ENCODE peak calls at places on chromosome 9, in six cellular contexts. One of them, this sample, is unnamed.

GRCh38 chr9:35619800-35620158 is 1.6 kb upstream of the CD72 start:
- DNase-seq in nephron progenitor cell: no peak
- DNase-seq in left ventricle myocardium inferior: no peak
- DNase-seq in foreskin fibroblast: no peak
- DNase-seq in endothelial cell: no peak
- DNase-seq in uterus: no peak
- DNase-seq in this sample: no peak

GRCh38 chr9:28668158-28668557 is 1094.9 kb upstream of the C9orf72 start:
- DNase-seq in uterus: no peak
- DNase-seq in nephron progenitor cell: no peak
- DNase-seq in foreskin fibroblast: no peak
- DNase-seq in endothelial cell: no peak
- DNase-seq in left ventricle myocardium inferior: no peak
- DNase-seq in this sample: no peak

GRCh38 chr9:134365791-134366222 is 39.6 kb downstream of the RXRA start:
- DNase-seq in endothelial cell: no peak
- DNase-seq in foreskin fibroblast: no peak
- DNase-seq in left ventricle myocardium inferior: peak; percentile 80
- DNase-seq in nephron progenitor cell: peak; percentile 48
- DNase-seq in uterus: peak; percentile 87
- DNase-seq in this sample: no peak

GRCh38 chr9:27548055-27548741 is 18.6 kb upstream of the MOB3B start:
- DNase-seq in left ventricle myocardium inferior: no peak
- DNase-seq in endothelial cell: no peak
- DNase-seq in nephron progenitor cell: no peak
- DNase-seq in uterus: no peak
- DNase-seq in foreskin fibroblast: no peak
- DNase-seq in this sample: no peak

GRCh38 chr9:137149942-137150484 is 11.1 kb downstream of the GRIN1 start:
- DNase-seq in foreskin fibroblast: no peak
- DNase-seq in uterus: no peak
- DNase-seq in endothelial cell: no peak
- DNase-seq in nephron progenitor cell: no peak
- DNase-seq in left ventricle myocardium inferior: no peak
- DNase-seq in this sample: no peak

GRCh38 chr9:136597141-136597885 is 51.5 kb upstream of the NOTCH1 start:
- DNase-seq in uterus: no peak
- DNase-seq in foreskin fibroblast: no peak
- DNase-seq in endothelial cell: no peak
- DNase-seq in nephron progenitor cell: no peak
- DNase-seq in left ventricle myocardium inferior: no peak
- DNase-seq in this sample: peak; percentile 51

GRCh38 chr9:91515074-91515687 is 91.5 kb upstream of the NFIL3 start:
- DNase-seq in left ventricle myocardium inferior: peak; percentile 24
- DNase-seq in uterus: peak; percentile 76
- DNase-seq in foreskin fibroblast: peak; percentile 87
- DNase-seq in endothelial cell: no peak
- DNase-seq in nephron progenitor cell: no peak
- DNase-seq in this sample: no peak

GRCh38 chr9:17342696-17343095 is 207.9 kb downstream of the CNTLN start:
- DNase-seq in left ventricle myocardium inferior: no peak
- DNase-seq in uterus: no peak
- DNase-seq in nephron progenitor cell: no peak
- DNase-seq in endothelial cell: no peak
- DNase-seq in foreskin fibroblast: no peak
- DNase-seq in this sample: no peak

DNA sequence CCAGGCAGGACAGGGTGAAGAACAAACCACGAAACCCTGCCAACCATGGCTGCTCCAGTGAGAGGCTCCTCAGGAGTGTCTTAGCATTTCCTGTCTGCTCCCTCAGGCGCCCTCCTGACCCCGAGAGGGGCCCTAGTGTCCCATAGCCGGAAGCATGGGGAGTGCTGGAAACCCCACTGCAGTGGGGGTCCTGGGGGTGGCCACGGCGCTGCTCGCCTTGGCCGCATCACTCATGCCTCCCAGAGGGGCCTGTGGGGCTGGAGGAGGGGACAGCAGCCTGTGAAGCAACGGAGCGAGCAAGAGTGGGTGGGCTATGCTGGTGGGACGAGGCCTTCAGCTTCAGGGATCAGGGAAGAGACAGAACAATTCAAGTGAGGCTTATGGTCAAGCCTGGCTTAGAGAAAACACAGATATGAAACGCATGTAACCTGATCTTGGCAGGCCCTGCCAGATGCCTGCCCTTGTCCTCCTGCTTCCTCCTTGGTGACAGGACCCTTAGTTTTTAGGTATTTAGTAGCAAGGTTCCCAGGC is 219.1 kb downstream of the FANCC start:
- DNase-seq in uterus: no peak
- DNase-seq in nephron progenitor cell: peak; percentile 38
- DNase-seq in foreskin fibroblast: no peak
- DNase-seq in endothelial cell: no peak
- DNase-seq in left ventricle myocardium inferior: no peak
- DNase-seq in this sample: no peak
- TF ChIP-seq CTCF in uterus: no peak
- TF ChIP-seq CTCF in nephron progenitor cell: no peak
- TF ChIP-seq CTCF in foreskin fibroblast: no peak
- TF ChIP-seq CTCF in endothelial cell: no peak
- TF ChIP-seq CTCF in left ventricle myocardium inferior: no peak
- TF ChIP-seq CTCF in this sample: no peak

GRCh38 chr9:87285183-87285582 is 212.5 kb upstream of the DAPK1 start:
- DNase-seq in nephron progenitor cell: no peak
- DNase-seq in left ventricle myocardium inferior: no peak
- DNase-seq in uterus: no peak
- DNase-seq in endothelial cell: no peak
- DNase-seq in foreskin fibroblast: no peak
- DNase-seq in this sample: no peak

GRCh38 chr9:87292449-87293191 is 205.0 kb upstream of the DAPK1 start:
- DNase-seq in nephron progenitor cell: no peak
- DNase-seq in uterus: no peak
- DNase-seq in foreskin fibroblast: peak; percentile 42
- DNase-seq in endothelial cell: no peak
- DNase-seq in left ventricle myocardium inferior: no peak
- DNase-seq in this sample: no peak

GRCh38 chr9:87286506-87286905 is 211.2 kb upstream of the DAPK1 start:
- DNase-seq in foreskin fibroblast: no peak
- DNase-seq in left ventricle myocardium inferior: no peak
- DNase-seq in nephron progenitor cell: no peak
- DNase-seq in endothelial cell: no peak
- DNase-seq in uterus: no peak
- DNase-seq in this sample: no peak

GRCh38 chr9:87290241-87290700 is 207.4 kb upstream of the DAPK1 start:
- DNase-seq in nephron progenitor cell: peak; percentile 11
- DNase-seq in uterus: no peak
- DNase-seq in foreskin fibroblast: no peak
- DNase-seq in left ventricle myocardium inferior: no peak
- DNase-seq in endothelial cell: no peak
- DNase-seq in this sample: no peak
- TF ChIP-seq CTCF in nephron progenitor cell: peak; percentile 23
- TF ChIP-seq CTCF in uterus: no peak
- TF ChIP-seq CTCF in foreskin fibroblast: peak; percentile 39
- TF ChIP-seq CTCF in left ventricle myocardium inferior: no peak
- TF ChIP-seq CTCF in endothelial cell: peak; percentile 34
- TF ChIP-seq CTCF in this sample: no peak

DNA sequence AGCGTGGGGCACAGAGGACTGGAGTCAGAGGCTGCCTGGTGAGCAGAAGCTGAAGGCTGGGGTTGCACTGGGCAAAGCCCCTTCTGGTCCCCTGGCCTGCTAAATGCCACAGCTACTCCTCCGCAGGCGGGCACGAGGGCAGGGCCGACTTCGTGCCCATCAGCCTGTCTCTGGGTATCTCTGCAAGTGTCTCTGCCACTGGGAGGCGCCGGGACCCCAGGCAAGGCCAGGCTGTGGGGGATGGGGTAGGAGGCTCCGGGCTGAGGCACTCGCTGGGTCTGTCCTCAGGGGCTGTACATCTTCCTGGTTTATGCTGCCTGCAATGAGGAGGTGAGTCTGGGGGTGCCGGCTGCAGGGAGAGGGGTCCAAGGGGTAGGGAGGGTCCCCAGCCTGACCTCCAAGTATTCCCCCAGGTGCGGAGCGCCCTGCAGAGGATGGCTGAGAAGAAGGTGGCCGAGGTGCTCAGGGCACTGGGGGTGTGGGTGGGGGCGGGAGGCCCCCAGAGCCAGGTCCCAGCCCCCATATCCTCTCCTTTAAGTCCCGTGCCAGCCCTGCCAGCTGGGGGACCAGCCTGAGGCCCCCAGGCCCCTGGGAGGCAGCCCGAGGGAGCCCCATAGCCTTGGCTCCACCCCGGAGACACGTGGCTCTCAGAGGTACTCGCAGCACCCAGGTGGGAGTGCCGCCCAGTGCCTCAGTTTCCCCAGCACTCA is 25.1 kb downstream of the ADGRD2 start:
- DNase-seq in left ventricle myocardium inferior: no peak
- DNase-seq in uterus: no peak
- DNase-seq in foreskin fibroblast: no peak
- DNase-seq in nephron progenitor cell: no peak
- DNase-seq in endothelial cell: no peak
- DNase-seq in this sample: peak; percentile 63
- TF ChIP-seq CTCF in left ventricle myocardium inferior: no peak
- TF ChIP-seq CTCF in uterus: no peak
- TF ChIP-seq CTCF in foreskin fibroblast: no peak
- TF ChIP-seq CTCF in nephron progenitor cell: no peak
- TF ChIP-seq CTCF in endothelial cell: no peak
- TF ChIP-seq CTCF in this sample: no peak

DNA sequence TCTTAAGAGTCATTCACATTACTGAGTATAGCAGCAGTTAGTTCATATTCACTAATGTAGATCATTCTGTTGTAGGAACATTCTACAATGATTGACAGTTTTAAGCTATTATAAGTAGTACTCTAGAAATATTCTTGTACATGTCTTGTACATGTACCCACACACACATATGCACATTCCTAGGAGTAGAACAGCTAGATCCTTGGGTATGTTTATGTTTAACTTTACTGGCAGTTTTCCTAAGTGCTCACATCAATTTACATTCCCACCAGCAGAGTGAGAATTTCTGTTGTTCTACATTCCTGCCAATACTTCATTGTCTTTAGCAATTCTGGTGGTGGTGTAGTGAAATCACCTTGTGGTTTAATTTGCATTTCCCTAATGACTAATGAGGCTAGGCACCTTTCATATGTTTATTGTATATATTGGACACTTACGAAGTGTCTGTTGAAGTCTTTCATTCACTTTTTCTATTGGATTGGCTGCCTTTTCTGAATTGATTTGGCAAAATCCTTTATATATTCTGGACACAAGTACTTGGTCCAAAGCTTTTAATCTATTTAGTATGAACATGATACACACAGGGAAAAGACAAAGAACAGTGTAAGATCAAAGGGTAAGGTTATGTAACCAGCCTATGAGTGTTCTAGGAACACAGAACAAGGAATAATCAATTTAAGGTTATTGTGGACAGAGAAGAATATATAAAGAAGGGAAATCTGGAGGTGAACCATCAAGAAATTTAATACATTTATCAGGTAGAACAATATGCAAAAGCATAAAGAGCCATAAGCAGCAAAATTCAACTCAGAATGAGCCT is 95.6 kb downstream of the MLLT3 start:
- DNase-seq in left ventricle myocardium inferior: no peak
- DNase-seq in nephron progenitor cell: no peak
- DNase-seq in endothelial cell: no peak
- DNase-seq in foreskin fibroblast: no peak
- DNase-seq in uterus: no peak
- DNase-seq in this sample: no peak
- TF ChIP-seq CTCF in left ventricle myocardium inferior: peak; percentile 15
- TF ChIP-seq CTCF in nephron progenitor cell: no peak
- TF ChIP-seq CTCF in endothelial cell: no peak
- TF ChIP-seq CTCF in foreskin fibroblast: no peak
- TF ChIP-seq CTCF in uterus: no peak
- TF ChIP-seq CTCF in this sample: no peak

DNA sequence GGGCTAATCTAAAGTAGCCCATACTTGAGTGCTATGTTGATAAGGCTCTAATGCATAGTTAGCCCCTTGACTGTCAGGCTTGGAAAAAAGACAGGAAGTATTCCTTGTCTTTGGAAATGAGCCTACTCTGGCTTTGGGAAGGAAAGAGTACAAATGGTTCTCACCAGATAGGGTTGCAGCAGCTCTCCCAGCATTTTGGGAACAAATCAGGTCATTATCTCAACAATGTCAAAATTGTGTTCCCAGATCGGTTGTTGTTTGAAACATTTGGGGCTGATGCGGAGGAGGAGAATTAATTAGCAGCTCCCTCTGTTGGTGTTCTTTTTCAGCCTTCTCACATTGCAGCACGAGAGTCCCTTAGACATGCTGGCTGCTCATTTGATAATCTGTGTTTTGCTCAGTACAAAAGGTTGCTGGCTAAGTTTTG is 294.7 kb upstream of the DMRT1 start:
- DNase-seq in endothelial cell: peak; percentile 4
- DNase-seq in nephron progenitor cell: no peak
- DNase-seq in left ventricle myocardium inferior: no peak
- DNase-seq in foreskin fibroblast: no peak
- DNase-seq in uterus: peak; percentile 34
- DNase-seq in this sample: no peak
- TF ChIP-seq CTCF in endothelial cell: no peak
- TF ChIP-seq CTCF in nephron progenitor cell: peak; percentile 11
- TF ChIP-seq CTCF in left ventricle myocardium inferior: peak; percentile 58
- TF ChIP-seq CTCF in foreskin fibroblast: peak; percentile 23
- TF ChIP-seq CTCF in uterus: peak; percentile 32
- TF ChIP-seq CTCF in this sample: no peak

GRCh38 chr9:108282872-108283271 is 572.9 kb downstream of the ACTL7B start:
- DNase-seq in endothelial cell: no peak
- DNase-seq in left ventricle myocardium inferior: no peak
- DNase-seq in foreskin fibroblast: no peak
- DNase-seq in uterus: no peak
- DNase-seq in nephron progenitor cell: no peak
- DNase-seq in this sample: no peak
- TF ChIP-seq CTCF in endothelial cell: peak; percentile 66
- TF ChIP-seq CTCF in left ventricle myocardium inferior: peak; percentile 31
- TF ChIP-seq CTCF in foreskin fibroblast: peak; percentile 7
- TF ChIP-seq CTCF in uterus: no peak
- TF ChIP-seq CTCF in nephron progenitor cell: no peak
- TF ChIP-seq CTCF in this sample: no peak

GRCh38 chr9:883011-883410 is 41.5 kb downstream of the DMRT1 start:
- DNase-seq in left ventricle myocardium inferior: no peak
- DNase-seq in uterus: no peak
- DNase-seq in foreskin fibroblast: no peak
- DNase-seq in endothelial cell: no peak
- DNase-seq in nephron progenitor cell: no peak
- DNase-seq in this sample: no peak

GRCh38 chr9:878239-878638 is 36.7 kb downstream of the DMRT1 start:
- DNase-seq in endothelial cell: no peak
- DNase-seq in foreskin fibroblast: no peak
- DNase-seq in left ventricle myocardium inferior: no peak
- DNase-seq in uterus: no peak
- DNase-seq in nephron progenitor cell: no peak
- DNase-seq in this sample: no peak

GRCh38 chr9:880725-881124 is 39.2 kb downstream of the DMRT1 start:
- DNase-seq in foreskin fibroblast: no peak
- DNase-seq in endothelial cell: no peak
- DNase-seq in nephron progenitor cell: no peak
- DNase-seq in left ventricle myocardium inferior: no peak
- DNase-seq in uterus: no peak
- DNase-seq in this sample: no peak

GRCh38 chr9:886886-887285 is 45.4 kb downstream of the DMRT1 start:
- DNase-seq in uterus: no peak
- DNase-seq in endothelial cell: no peak
- DNase-seq in foreskin fibroblast: no peak
- DNase-seq in left ventricle myocardium inferior: no peak
- DNase-seq in nephron progenitor cell: no peak
- DNase-seq in this sample: no peak

GRCh38 chr9:882416-882931 is 41.0 kb downstream of the DMRT1 start:
- DNase-seq in foreskin fibroblast: no peak
- DNase-seq in uterus: no peak
- DNase-seq in endothelial cell: no peak
- DNase-seq in nephron progenitor cell: no peak
- DNase-seq in left ventricle myocardium inferior: no peak
- DNase-seq in this sample: no peak
- TF ChIP-seq CTCF in foreskin fibroblast: no peak
- TF ChIP-seq CTCF in uterus: no peak
- TF ChIP-seq CTCF in endothelial cell: peak; percentile 30
- TF ChIP-seq CTCF in nephron progenitor cell: no peak
- TF ChIP-seq CTCF in left ventricle myocardium inferior: no peak
- TF ChIP-seq CTCF in this sample: no peak